ENCODE peak calls at places on chromosomes 13 and 19, in six cellular contexts. H is fibroblast of lung, C is GM23248, T is mammary epithelial cell, D is endothelial cell of umbilical vein, F is PC-9. B is an unnamed sample.

GRCh38 chr13:41746259-41746658 is 214.7 kb downstream of the VWA8 start:
- DNase-seq in H (peak; percentile 73), C (peak; percentile 71), T (peak; percentile 86), D (no peak), F (no peak), B (peak; percentile 81)

GRCh38 chr13:109243311-109243951 is 543.0 kb downstream of the IRS2 start:
- DNase-seq in H (peak; percentile 83), C (peak; percentile 85), T (peak; percentile 96), D (peak; percentile 78), F (peak; percentile 96), B (peak; percentile 97)

GRCh38 chr19:35621708-35622107 is 7.1 kb upstream of the RBM42 start:
- DNase-seq in H (no peak), C (no peak), T (no peak), D (no peak), F (no peak), B (no peak)

GRCh38 chr13:24664726-24665409 is 15.3 kb upstream of the ATP12A start:
- DNase-seq in H (no peak), C (peak; percentile 85), T (peak; percentile 92), D (no peak), F (peak; percentile 84), B (peak; percentile 73)

GRCh38 chr19:13112555-13112954 is 4.0 kb downstream of the TRMT1 start:
- DNase-seq in H (no peak), C (no peak), T (no peak), D (no peak), F (no peak), B (no peak)

GRCh38 chr13:91346848-91347211 is 657 bp upstream of the MIR17HG start:
- DNase-seq in H (no peak), C (peak; percentile 30), T (peak; percentile 32), D (peak; percentile 39), F (no peak), B (no peak)

GRCh38 chr19:18046066-18046718 is 38.2 kb downstream of the ARRDC2 start:
- DNase-seq in H (peak; percentile 50), C (peak; percentile 91), T (peak; percentile 83), D (no peak), F (peak; percentile 91), B (peak; percentile 66)

GRCh38 chr13:40666905-40667621 is 622 bp upstream of the FOXO1 start:
- DNase-seq in H (no peak), C (peak; percentile 77), T (no peak), D (no peak), F (no peak), B (no peak)

GRCh38 chr19:13215572-13216380 is 65.6 kb downstream of the IER2 start:
- DNase-seq in H (no peak), C (peak; percentile 18), T (peak; percentile 65), D (no peak), F (no peak), B (peak; percentile 13)

GRCh38 chr19:12797141-12797587 is 4.4 kb downstream of the PRDX2 start:
- DNase-seq in H (no peak), C (no peak), T (no peak), D (no peak), F (no peak), B (no peak)

GRCh38 chr13:50366488-50367174 is 351.4 kb downstream of the KCNRG start:
- DNase-seq in H (no peak), C (no peak), T (no peak), D (peak; percentile 9), F (peak; percentile 48), B (no peak)

GRCh38 chr13:111115841-111116500 is 861 bp downstream of the ARHGEF7 start:
- DNase-seq in H (peak; percentile 86), C (peak; percentile 94), T (no peak), D (peak; percentile 27), F (no peak), B (peak; percentile 34)

GRCh38 chr19:7395360-7395781 is 46.6 kb downstream of the ARHGEF18 start:
- DNase-seq in H (no peak), C (peak; percentile 54), T (no peak), D (peak; percentile 26), F (no peak), B (no peak)

GRCh38 chr13:113671066-113672001 is 4.3 kb downstream of the GRK1 start:
- DNase-seq in H (no peak), C (no peak), T (no peak), D (no peak), F (no peak), B (no peak)

GRCh38 chr13:76225815-76226489 is 589.8 kb downstream of the LMO7 start:
- DNase-seq in H (peak; percentile 82), C (no peak), T (no peak), D (no peak), F (no peak), B (peak; percentile 26)

GRCh38 chr13:23679214-23679613 is 109.0 kb downstream of the TNFRSF19 start:
- DNase-seq in H (peak; percentile 60), C (peak; percentile 49), T (no peak), D (no peak), F (no peak), B (peak; percentile 84)

GRCh38 chr13:104779311-104779710 is 1713.1 kb upstream of the SLC10A2 start:
- DNase-seq in H (peak; percentile 90), C (peak; percentile 1), T (no peak), D (no peak), F (no peak), B (peak; percentile 55)

GRCh38 chr13:49315756-49316481 is 68.2 kb downstream of the CDADC1 start:
- DNase-seq in H (no peak), C (no peak), T (no peak), D (no peak), F (no peak), B (no peak)

GRCh38 chr13:59472134-59472533 is 691.6 kb downstream of the DIAPH3 start:
- DNase-seq in H (peak; percentile 55), C (no peak), T (no peak), D (no peak), F (no peak), B (peak; percentile 39)

GRCh38 chr19:16397791-16398529 is 73.3 kb downstream of the KLF2 start:
- DNase-seq in H (no peak), C (peak; percentile 71), T (peak; percentile 30), D (peak; percentile 59), F (no peak), B (peak; percentile 47)

GRCh38 chr13:102536695-102537485 is 59.9 kb upstream of the TPP2 start:
- DNase-seq in H (no peak), C (no peak), T (no peak), D (peak; percentile 60), F (no peak), B (no peak)

GRCh38 chr19:34430738-34431625 is 2.8 kb downstream of the UBA2 start:
- DNase-seq in H (peak; percentile 61), C (peak; percentile 73), T (peak; percentile 45), D (peak; percentile 73), F (peak; percentile 39), B (peak; percentile 26)

GRCh38 chr19:17020823-17021222 is 5.8 kb downstream of the CPAMD8 start:
- DNase-seq in H (no peak), C (no peak), T (peak; percentile 24), D (peak; percentile 13), F (peak; percentile 69), B (no peak)

GRCh38 chr13:51523082-51523518 is 61.2 kb upstream of the WDFY2 start:
- DNase-seq in H (peak; percentile 63), C (peak; percentile 90), T (peak; percentile 77), D (no peak), F (peak; percentile 55), B (peak; percentile 59)

GRCh38 chr13:51525567-51526165 is 58.6 kb upstream of the WDFY2 start:
- DNase-seq in H (no peak), C (peak; percentile 88), T (peak; percentile 37), D (no peak), F (no peak), B (no peak)

GRCh38 chr13:51524846-51525566 is 59.3 kb upstream of the WDFY2 start:
- DNase-seq in H (peak; percentile 47), C (peak; percentile 91), T (no peak), D (no peak), F (no peak), B (peak; percentile 72)

GRCh38 chr13:51520524-51520923 is 63.7 kb upstream of the WDFY2 start:
- DNase-seq in H (peak; percentile 64), C (peak; percentile 90), T (peak; percentile 75), D (no peak), F (peak; percentile 67), B (peak; percentile 47)

GRCh38 chr13:51524312-51524711 is 60.0 kb upstream of the WDFY2 start:
- DNase-seq in H (peak; percentile 46), C (peak; percentile 62), T (no peak), D (no peak), F (peak; percentile 84), B (no peak)
- H2AFZ ChIP-seq in H (no peak overlapping the region), C (peak overlapping the region; percentile 26), T (no peak overlapping the region), D (no peak overlapping the region), F (peak overlapping the region; percentile 40), B (no peak overlapping the region)

DNA sequence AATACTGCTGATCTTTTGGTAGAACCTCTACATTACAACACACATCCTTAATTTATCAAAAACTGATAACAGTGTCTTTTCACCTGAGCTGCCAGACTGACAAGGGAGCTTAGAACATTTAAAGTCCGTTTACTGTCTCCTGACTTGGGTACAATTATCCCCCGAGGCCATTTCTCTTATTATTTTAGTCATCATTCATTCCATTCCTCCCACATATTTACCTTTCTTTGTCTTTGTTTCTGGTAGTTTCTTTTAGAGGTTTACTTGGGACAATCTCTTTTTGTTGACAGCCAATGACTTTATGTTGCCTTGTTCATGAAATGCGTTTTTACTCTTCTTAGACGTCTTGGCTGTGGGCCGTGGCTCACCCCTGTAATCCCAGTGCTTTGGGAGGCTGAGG is 186.9 kb downstream of the PCCA start:
- DNase-seq in H (no peak), C (peak; percentile 10), T (peak; percentile 79), D (no peak), F (no peak), B (no peak)
- H3K27ac ChIP-seq in H (no peak overlapping the region), C (no peak overlapping the region), T (peak overlapping the region; percentile 49), D (no peak overlapping the region), F (no peak overlapping the region), B (no peak overlapping the region)

GRCh38 chr19:22421797-22422196 is 349 bp downstream of the ZNF98 start:
- DNase-seq in H (no peak), C (no peak), T (no peak), D (no peak), F (no peak), B (no peak)

GRCh38 chr19:22427587-22428298 is 5.6 kb upstream of the ZNF98 start:
- DNase-seq in H (no peak), C (no peak), T (no peak), D (no peak), F (no peak), B (no peak)

GRCh38 chr19:22428299-22428913 is 6.3 kb upstream of the ZNF98 start:
- DNase-seq in H (no peak), C (no peak), T (no peak), D (no peak), F (no peak), B (no peak)

GRCh38 chr19:22422220-22422619 is at the start of gene ZNF98:
- DNase-seq in H (peak; percentile 5), C (no peak), T (no peak), D (no peak), F (no peak), B (no peak)

DNA sequence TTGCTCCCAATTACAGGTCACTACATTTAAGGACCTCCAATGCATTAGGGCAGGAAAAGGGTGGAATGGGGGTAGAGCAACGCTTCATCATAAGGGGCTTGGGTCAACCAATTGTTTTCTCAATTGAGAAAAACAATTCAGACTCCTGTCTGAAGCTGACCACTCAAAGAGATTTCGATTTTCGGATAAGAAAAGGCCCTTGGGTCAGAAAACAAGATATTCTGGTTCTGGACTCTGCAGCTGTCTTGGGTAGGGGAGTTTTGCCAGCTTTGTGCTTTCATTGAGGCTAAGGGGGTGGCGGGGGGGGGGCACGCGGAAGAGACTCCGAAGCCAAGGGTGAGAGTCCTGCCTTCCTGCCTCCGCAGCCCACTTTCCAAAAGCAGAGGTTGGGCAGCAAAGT is 4.8 kb upstream of the ZNF98 start:
- DNase-seq in H (no peak), C (no peak), T (no peak), D (no peak), F (no peak), B (no peak)
- H3K9me3 ChIP-seq in H (no peaks in the 10 kb centered on the region), C (no peaks in the 10 kb centered on the region), T (peaks cover 41% of the 10 kb centered on the region), D (no peaks in the 10 kb centered on the region), F (peaks cover 9% of the 10 kb centered on the region), B (peaks cover 4% of the 10 kb centered on the region)

GRCh38 chr19:58055483-58055874 is 3.6 kb upstream of the ZNF135 start:
- DNase-seq in H (no peak), C (peak; percentile 22), T (no peak), D (no peak), F (no peak), B (no peak)
- H2AFZ ChIP-seq in H (no peak overlapping the region), C (peak overlapping the region; percentile 88), T (peak overlapping the region; percentile 44), D (no peak overlapping the region), F (no peak overlapping the region), B (peak overlapping the region; percentile 26)

B was measured in astrocyte.